ENCODE peak calls at places on chromosomes 12 and 14, in ten cellular contexts. G is mucosa of descending colon; C is CD8-positive, alpha-beta T cell; U is esophagus squamous epithelium; I is adipocyte; W is adrenal gland; L is hepatocyte; S is body of pancreas; T is SJCRH30; K is sigmoid colon. M is an unnamed sample. For H3K4me1, the result is how much of the 10 kb centered on the place peaks cover.

GRCh38 chr14:76919811-76920571 is 93.8 kb downstream of the LRRC74A start:
- DNase-seq in L (peak), S (peak), W (peak), T (peak), U (no peak), C (peak), G (peak), K (peak), I (peak), M (peak)

GRCh38 chr14:71665157-71665556 is 267.1 kb upstream of the RGS6 start:
- DNase-seq in G (no peak), T (no peak), W (no peak), U (no peak), I (peak), L (no peak), K (no peak), C (no peak), S (no peak), M (no peak)

GRCh38 chr14:52254086-52254485 is 13.4 kb upstream of the PTGDR start:
- DNase-seq in L (no peak), G (no peak), S (no peak), U (no peak), K (no peak), T (peak), C (no peak), W (no peak), I (no peak), M (no peak)

GRCh38 chr12:79978692-79979091 is 43.8 kb upstream of the PPP1R12A start:
- DNase-seq in W (no peak), I (no peak), G (no peak), K (no peak), U (no peak), C (no peak), L (no peak), T (no peak), S (no peak), M (no peak)

GRCh38 chr12:3551976-3552725 is 61.1 kb downstream of the PRMT8 start:
- DNase-seq in C (no peak), U (no peak), S (no peak), I (no peak), L (no peak), T (no peak), K (no peak), G (no peak), W (no peak), M (no peak)

GRCh38 chr12:52121848-52122838 is 42.6 kb downstream of the SMIM41 start:
- DNase-seq in L (peak), I (peak), U (no peak), K (peak), W (peak), S (peak), G (peak), T (peak), C (peak), M (peak)

GRCh38 chr14:76836029-76836630 is 9.9 kb downstream of the LRRC74A start:
- DNase-seq in I (no peak), S (peak), L (no peak), T (no peak), C (no peak), U (no peak), W (peak), G (no peak), K (peak), M (peak)

GRCh38 chr14:50823763-50824636 is 7.0 kb downstream of the NIN start:
- DNase-seq in S (peak), U (no peak), I (no peak), T (no peak), G (no peak), L (no peak), K (no peak), W (no peak), C (no peak), M (no peak)

GRCh38 chr14:70018713-70019201 is 139.5 kb downstream of the SMOC1 start:
- DNase-seq in U (no peak), T (no peak), L (no peak), K (no peak), W (peak), I (peak), C (no peak), G (peak), S (peak), M (no peak)

GRCh38 chr12:13215056-13215455 is 18.5 kb downstream of the EMP1 start:
- DNase-seq in I (no peak), L (no peak), C (no peak), K (no peak), U (no peak), S (no peak), T (no peak), G (no peak), W (no peak), M (no peak)

GRCh38 chr12:72673853-72674252 is 401.7 kb downstream of the TRHDE start:
- DNase-seq in C (no peak), W (no peak), G (no peak), S (no peak), T (no peak), U (no peak), I (no peak), K (no peak), L (no peak), M (no peak)

DNA sequence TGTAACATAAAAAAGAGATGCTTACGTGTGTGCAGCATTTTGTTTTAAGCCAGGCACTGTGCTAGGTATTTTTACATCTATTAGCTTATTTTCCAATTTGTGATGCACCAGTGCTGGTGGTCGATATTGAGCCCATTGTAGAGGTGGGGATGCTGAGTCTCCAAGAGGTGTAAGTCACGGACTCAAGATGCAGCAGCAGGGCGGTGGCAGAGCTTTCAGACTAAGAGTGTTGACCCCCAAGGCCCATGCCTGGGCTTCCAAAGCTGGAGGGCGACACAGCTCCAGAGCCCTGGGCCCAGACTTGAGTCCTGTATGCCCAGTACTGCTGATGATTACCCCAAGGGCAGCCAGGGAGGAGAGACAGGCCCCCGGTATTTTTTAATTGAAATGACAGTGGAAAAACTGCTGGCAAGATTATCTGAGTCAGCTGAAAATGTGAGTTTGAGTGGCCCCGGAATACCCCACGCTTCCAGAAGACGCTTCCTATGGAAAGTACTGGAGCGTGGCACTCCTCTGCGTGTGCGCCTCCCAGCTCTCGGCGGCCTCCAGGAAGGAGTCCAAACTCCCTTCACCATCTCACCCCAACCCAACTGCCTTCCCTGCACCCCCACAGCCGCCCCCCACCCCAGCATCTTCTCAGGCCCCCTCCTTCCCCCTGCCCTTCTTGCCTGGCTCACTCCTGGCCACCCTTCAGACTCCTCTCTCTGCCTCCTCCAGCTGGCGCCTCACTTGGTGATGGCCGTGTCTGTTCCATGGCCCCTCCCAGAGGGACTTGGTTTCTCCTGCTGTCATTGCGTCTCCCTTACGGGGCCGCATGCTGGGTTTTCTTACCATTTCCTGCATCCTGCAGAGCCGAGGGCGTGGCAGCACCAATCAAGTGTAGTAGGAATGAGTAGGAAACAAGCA is 40.7 kb downstream of the ELK3 start:
- DNase-seq in G (peak), W (no peak), T (no peak), C (no peak), S (no peak), L (no peak), I (no peak), K (peak), U (no peak), M (no peak)
- H3K4me1 ChIP-seq in G (under half), W (under half), T (under half), C (under half), S (under half), L (under half), I (half or more), K (under half), U (half or more), M (under half)

DNA sequence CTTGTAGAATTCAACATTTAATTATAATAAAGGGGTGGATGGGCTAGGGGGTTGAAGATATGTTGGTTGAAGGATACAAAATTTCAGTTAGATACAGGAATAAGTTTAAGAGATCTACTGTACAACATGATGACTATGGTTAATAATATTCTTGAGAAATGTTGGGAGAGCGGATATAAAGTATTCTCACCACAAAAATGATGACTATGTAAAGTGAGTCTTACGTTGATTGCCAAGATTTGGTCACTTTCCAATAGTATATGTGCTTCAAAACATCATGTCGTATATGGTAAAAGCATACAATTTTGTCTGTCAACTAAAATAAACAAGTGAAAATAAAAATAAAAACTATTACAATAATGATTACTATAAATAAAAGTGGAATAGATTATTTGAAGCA is 802.0 kb downstream of the C12orf50 start:
- DNase-seq in W (no peak), K (no peak), T (no peak), I (no peak), G (no peak), S (no peak), U (no peak), L (no peak), C (no peak), M (no peak)
- H3K4me1 ChIP-seq in W (under half), K (under half), T (under half), I (under half), G (under half), S (under half), U (under half), L (under half), C (under half), M (under half)

DNA sequence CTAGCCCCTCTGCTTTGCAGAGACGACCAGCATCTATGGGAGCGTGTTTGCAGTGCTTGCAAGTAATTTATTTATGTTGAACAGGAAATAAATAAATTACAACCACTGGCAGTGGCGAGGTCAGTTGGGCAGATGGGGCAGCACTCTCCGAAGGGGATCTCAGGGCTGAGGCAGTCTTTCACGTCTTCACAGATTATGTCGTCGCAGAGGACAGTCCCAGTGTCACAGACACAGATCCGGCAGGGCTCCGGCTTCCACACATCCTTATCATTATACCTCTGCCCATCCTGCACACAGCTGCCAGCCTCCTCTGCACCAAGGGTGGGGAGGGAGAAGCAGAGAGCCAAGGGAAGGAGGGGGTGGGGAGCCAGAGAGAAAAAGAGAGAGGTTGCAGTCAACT is 4.5 kb downstream of the COL2A1 start:
- DNase-seq in C (no peak), I (no peak), S (no peak), L (no peak), W (no peak), T (no peak), U (no peak), G (no peak), K (peak), M (no peak)
- H3K4me1 ChIP-seq in C (under half), I (under half), S (under half), L (under half), W (under half), T (under half), U (under half), G (under half), K (under half), M (under half)

GRCh38 chr12:77060883-77061240 is 4.5 kb downstream of the E2F7 start:
- DNase-seq in L (no peak), I (no peak), G (no peak), T (no peak), W (no peak), S (no peak), K (no peak), C (no peak), U (no peak), M (no peak)

GRCh38 chr12:77058740-77059139 is 6.6 kb downstream of the E2F7 start:
- DNase-seq in U (no peak), T (no peak), G (no peak), C (no peak), W (no peak), I (no peak), L (no peak), S (no peak), K (no peak), M (no peak)

GRCh38 chr12:77062396-77062795 is 3.0 kb downstream of the E2F7 start:
- DNase-seq in G (no peak), L (no peak), T (no peak), I (no peak), C (no peak), S (no peak), U (no peak), K (no peak), W (no peak), M (no peak)

GRCh38 chr12:77062846-77063461 is 2.4 kb downstream of the E2F7 start:
- DNase-seq in T (no peak), U (no peak), I (no peak), W (peak), K (no peak), C (no peak), G (no peak), S (no peak), L (peak), M (no peak)

GRCh38 chr12:77060136-77060882 is 5.1 kb downstream of the E2F7 start:
- DNase-seq in K (no peak), T (no peak), C (no peak), U (no peak), I (no peak), G (no peak), L (no peak), S (no peak), W (no peak), M (no peak)
- H3K4me1 ChIP-seq in K (under half), T (under half), C (under half), U (under half), I (under half), G (under half), L (under half), S (under half), W (under half), M (under half)

GRCh38 chr12:93107943-93108342 is 178.8 kb upstream of the EEA1 start:
- DNase-seq in T (no peak), U (no peak), I (no peak), L (no peak), C (no peak), G (no peak), S (no peak), K (no peak), W (no peak), M (no peak)

GRCh38 chr12:93107514-93107942 is 178.4 kb upstream of the EEA1 start:
- DNase-seq in W (no peak), I (peak), K (no peak), S (no peak), G (no peak), U (no peak), T (no peak), C (no peak), L (no peak), M (no peak)

GRCh38 chr12:93108958-93109357 is 179.9 kb upstream of the EEA1 start:
- DNase-seq in L (no peak), K (no peak), G (no peak), I (peak), C (no peak), S (no peak), U (no peak), W (no peak), T (no peak), M (no peak)

GRCh38 chr12:93104535-93104934 is 175.4 kb upstream of the EEA1 start:
- DNase-seq in K (no peak), C (no peak), L (no peak), U (no peak), G (no peak), W (no peak), T (no peak), S (no peak), I (no peak), M (no peak)

GRCh38 chr12:93106910-93107309 is 177.8 kb upstream of the EEA1 start:
- DNase-seq in T (no peak), C (no peak), W (no peak), U (no peak), K (no peak), G (no peak), L (no peak), I (no peak), S (no peak), M (no peak)
- H3K4me1 ChIP-seq in T (under half), C (under half), W (under half), U (under half), K (under half), G (under half), L (under half), I (under half), S (under half), M (under half)

GRCh38 chr14:48323655-48324054 is 648.2 kb upstream of the MDGA2 start:
- DNase-seq in I (no peak), U (no peak), S (no peak), G (no peak), C (no peak), L (no peak), K (no peak), W (no peak), T (peak), M (no peak)
- H3K4me1 ChIP-seq in I (under half), U (under half), S (under half), G (under half), C (under half), L (under half), K (under half), W (under half), T (under half), M (under half)

DNA sequence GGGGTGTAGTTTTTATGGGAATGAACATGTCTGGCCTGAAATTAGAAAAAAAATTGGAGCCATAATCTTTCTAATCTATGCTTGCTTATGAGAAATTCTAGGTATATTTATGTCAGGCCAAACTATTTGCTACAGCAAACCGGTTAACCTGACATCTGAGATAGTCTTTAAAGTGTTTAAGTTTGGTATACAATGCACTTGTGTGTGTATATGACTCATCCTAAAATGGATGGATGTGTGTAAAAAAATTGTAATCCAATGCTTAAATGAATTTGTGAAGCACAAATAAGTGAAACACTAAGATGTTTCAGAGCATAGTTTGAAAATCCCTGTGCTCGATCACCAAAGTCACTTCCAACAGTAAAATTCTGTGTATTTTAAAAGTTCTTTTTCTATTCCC is 6.7 kb downstream of the CNOT2 start:
- DNase-seq in K (no peak), G (no peak), W (no peak), U (no peak), L (no peak), I (no peak), C (no peak), S (no peak), T (no peak), M (no peak)
- H3K4me1 ChIP-seq in K (under half), G (under half), W (under half), U (under half), L (under half), I (under half), C (half or more), S (half or more), T (under half), M (under half)

GRCh38 chr12:6966351-6966750 is 4.1 kb downstream of the PHB2 start:
- DNase-seq in I (no peak), K (no peak), C (no peak), L (no peak), G (no peak), W (no peak), T (no peak), S (no peak), U (no peak), M (no peak)

GRCh38 chr12:6967548-6968100 is 2.8 kb downstream of the PHB2 start:
- DNase-seq in L (no peak), K (no peak), I (no peak), U (no peak), S (no peak), C (no peak), W (no peak), T (no peak), G (no peak), M (no peak)

GRCh38 chr12:6965714-6966113 is 4.8 kb downstream of the PHB2 start:
- DNase-seq in S (no peak), I (no peak), G (no peak), L (no peak), T (no peak), C (no peak), U (no peak), K (no peak), W (no peak), M (no peak)

GRCh38 chr12:6970096-6970527 is 352 bp downstream of the PHB2 start:
- DNase-seq in C (no peak), U (no peak), T (no peak), S (no peak), L (no peak), K (no peak), I (no peak), G (no peak), W (peak), M (no peak)

DNA sequence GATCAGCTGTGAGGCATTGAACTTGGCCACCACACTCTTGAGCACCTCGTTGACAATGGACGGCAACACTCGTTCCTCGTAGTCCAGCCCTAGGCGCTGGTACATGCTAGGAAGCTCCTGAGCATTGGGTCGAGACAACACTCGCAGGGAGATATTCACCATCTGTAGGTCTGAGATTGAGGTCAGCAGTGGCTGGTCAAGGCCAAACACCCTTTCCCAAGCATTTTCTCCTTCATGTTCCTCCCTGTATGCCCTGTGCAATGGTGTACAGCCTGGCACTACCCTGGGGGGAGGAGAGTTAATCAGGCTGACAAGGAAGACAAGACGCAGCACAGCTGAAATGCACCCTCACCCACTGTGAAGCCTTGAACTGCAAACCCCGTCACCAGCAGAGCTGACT is 2.0 kb downstream of the PHB2 start:
- DNase-seq in C (no peak), K (no peak), I (no peak), W (no peak), S (no peak), G (no peak), L (no peak), T (no peak), U (no peak), M (no peak)
- H3K4me1 ChIP-seq in C (under half), K (under half), I (under half), W (under half), S (half or more), G (under half), L (under half), T (under half), U (under half), M (under half)